ENCODE peak calls at places on chromosomes 4 and X, in five cellular contexts. G, X, E, I and F are unnamed samples.

GRCh38 chrX:40145001-40145631 is 47.4 kb upstream of the BCOR start:
- DNase-seq in G (no peak), X (no peak), E (no peak), I (peak; percentile 33), F (no peak)

GRCh38 chr4:137705171-137705783 is 173.0 kb upstream of the PCDH18 start:
- DNase-seq in G (no peak), X (no peak), E (no peak), I (peak; percentile 92), F (no peak)

GRCh38 chrX:39479856-39480255 is 617.9 kb downstream of the BCOR start:
- DNase-seq in G (no peak), X (no peak), E (no peak), I (no peak), F (no peak)

GRCh38 chrX:47218920-47219815 is 687 bp downstream of the CDK16 start:
- DNase-seq in G (peak; percentile 27), X (peak; percentile 8), E (no peak), I (no peak), F (no peak)

GRCh38 chr4:99024481-99025275 is 29.2 kb downstream of the METAP1 start:
- DNase-seq in G (no peak), X (no peak), E (no peak), I (no peak), F (no peak)

GRCh38 chrX:80708781-80709180 is 100.9 kb downstream of the BRWD3 start:
- DNase-seq in G (no peak), X (no peak), E (no peak), I (no peak), F (no peak)

GRCh38 chr4:108155373-108155772 is 13.4 kb downstream of the LEF1 start:
- DNase-seq in G (no peak), X (no peak), E (no peak), I (no peak), F (no peak)

GRCh38 chr4:5611656-5612187 is 96.6 kb downstream of the EVC2 start:
- DNase-seq in G (no peak), X (no peak), E (no peak), I (no peak), F (no peak)

GRCh38 chr4:38174811-38175210 is 214.6 kb downstream of the PTTG2 start:
- DNase-seq in G (no peak), X (no peak), E (no peak), I (no peak), F (no peak)

GRCh38 chr4:109749388-109750082 is 19.7 kb upstream of the PLA2G12A start:
- DNase-seq in G (no peak), X (no peak), E (no peak), I (no peak), F (no peak)

GRCh38 chr4:38605794-38606586 is 58.0 kb upstream of the KLF3 start:
- DNase-seq in G (no peak), X (no peak), E (peak; percentile 68), I (no peak), F (no peak)

GRCh38 chrX:77389891-77390290 is 57.3 kb upstream of the FGF16 start:
- DNase-seq in G (no peak), X (no peak), E (no peak), I (no peak), F (no peak)

GRCh38 chr4:7486101-7486500 is 51.4 kb upstream of the PSAPL1 start:
- DNase-seq in G (no peak), X (no peak), E (no peak), I (no peak), F (no peak)

GRCh38 chrX:35040871-35041270 is 98.3 kb downstream of the FAM47B start:
- DNase-seq in G (no peak), X (no peak), E (no peak), I (no peak), F (no peak)

GRCh38 chr4:151215295-151215694 is 61.7 kb upstream of the PRSS48 start:
- DNase-seq in G (no peak), X (no peak), E (no peak), I (no peak), F (no peak)

GRCh38 chrX:17585006-17585405 is 152.3 kb upstream of the SCML1 start:
- DNase-seq in G (no peak), X (no peak), E (no peak), I (no peak), F (no peak)

GRCh38 chr4:103076777-103077347 is 301 bp upstream of the SLC9B2 start:
- DNase-seq in G (no peak), X (no peak), E (peak; percentile 25), I (no peak), F (no peak)

GRCh38 chr4:129240816-129241215 is 144.9 kb downstream of the C4orf33 start:
- DNase-seq in G (no peak), X (no peak), E (peak; percentile 79), I (no peak), F (peak; percentile 41)

GRCh38 chr4:80307774-80308465 is 27.6 kb upstream of the CFAP299 start:
- DNase-seq in G (peak; percentile 77), X (no peak), E (no peak), I (no peak), F (peak; percentile 78)